ENCODE peak calls at places on chromosomes 3 and 15, in four cellular contexts. One of them, this sample, is unnamed.

GRCh38 chr3:77795013-77795412 is 755.1 kb downstream of the ROBO2 start:
- DNase-seq in HepG2: no peak
- DNase-seq in GM12878: no peak
- DNase-seq in K562: no peak
- DNase-seq in this sample: peak; percentile 54

GRCh38 chr15:68498076-68498475 is 66.1 kb upstream of the ITGA11 start:
- DNase-seq in HepG2: no peak
- DNase-seq in GM12878: no peak
- DNase-seq in K562: no peak
- DNase-seq in this sample: no peak

GRCh38 chr3:186983372-186984058 is 53.2 kb downstream of the ST6GAL1 start:
- DNase-seq in HepG2: no peak
- DNase-seq in GM12878: no peak
- DNase-seq in K562: no peak
- DNase-seq in this sample: no peak

GRCh38 chr3:97827741-97828471 is 6.1 kb downstream of the CRYBG3 start:
- DNase-seq in HepG2: no peak
- DNase-seq in GM12878: no peak
- DNase-seq in K562: no peak
- DNase-seq in this sample: no peak

GRCh38 chr15:54462511-54462913 is 484.3 kb downstream of the UNC13C start:
- DNase-seq in HepG2: no peak
- DNase-seq in GM12878: no peak
- DNase-seq in K562: no peak
- DNase-seq in this sample: no peak

GRCh38 chr3:190032924-190033323 is 87.8 kb downstream of the P3H2 start:
- DNase-seq in HepG2: no peak
- DNase-seq in GM12878: no peak
- DNase-seq in K562: no peak
- DNase-seq in this sample: peak; percentile 43

GRCh38 chr15:90113166-90113565 is 10.9 kb upstream of the IDH2 start:
- DNase-seq in HepG2: no peak
- DNase-seq in GM12878: no peak
- DNase-seq in K562: no peak
- DNase-seq in this sample: no peak

GRCh38 chr15:89187911-89188514 is 33.4 kb downstream of the RLBP1 start:
- DNase-seq in HepG2: no peak
- DNase-seq in GM12878: no peak
- DNase-seq in K562: no peak
- DNase-seq in this sample: no peak

GRCh38 chr15:25869696-25870095 is 6.6 kb upstream of the ATP10A start:
- DNase-seq in HepG2: no peak
- DNase-seq in GM12878: no peak
- DNase-seq in K562: no peak
- DNase-seq in this sample: no peak

GRCh38 chr15:59963925-59964324 is 40.2 kb upstream of the FOXB1 start:
- DNase-seq in HepG2: peak; percentile 4
- DNase-seq in GM12878: no peak
- DNase-seq in K562: no peak
- DNase-seq in this sample: no peak

GRCh38 chr3:15443826-15444524 is 16.6 kb downstream of the EAF1 start:
- DNase-seq in HepG2: no peak
- DNase-seq in GM12878: no peak
- DNase-seq in K562: no peak
- DNase-seq in this sample: no peak

GRCh38 chr15:55198706-55199105 is 2.0 kb upstream of the RSL24D1 start:
- DNase-seq in HepG2: no peak
- DNase-seq in GM12878: no peak
- DNase-seq in K562: no peak
- DNase-seq in this sample: no peak

GRCh38 chr15:68112711-68113110 is 58.6 kb downstream of the PIAS1 start:
- DNase-seq in HepG2: no peak
- DNase-seq in GM12878: no peak
- DNase-seq in K562: no peak
- DNase-seq in this sample: no peak

GRCh38 chr3:156561533-156561932 is 6.6 kb upstream of the SSR3 start:
- DNase-seq in HepG2: no peak
- DNase-seq in GM12878: no peak
- DNase-seq in K562: no peak
- DNase-seq in this sample: no peak

GRCh38 chr3:50260942-50261441 is 8.0 kb upstream of the SEMA3B start:
- DNase-seq in HepG2: no peak
- DNase-seq in GM12878: no peak
- DNase-seq in K562: no peak
- DNase-seq in this sample: no peak

GRCh38 chr3:129525341-129525968 is 3.0 kb upstream of the RHO start:
- DNase-seq in HepG2: no peak
- DNase-seq in GM12878: no peak
- DNase-seq in K562: no peak
- DNase-seq in this sample: no peak

GRCh38 chr15:64452988-64453688 is 7.2 kb upstream of the ZNF609 start:
- DNase-seq in HepG2: no peak
- DNase-seq in GM12878: no peak
- DNase-seq in K562: no peak
- DNase-seq in this sample: no peak

GRCh38 chr15:40957581-40958051 is 4.3 kb downstream of the CHAC1 start:
- DNase-seq in HepG2: no peak
- DNase-seq in GM12878: no peak
- DNase-seq in K562: no peak
- DNase-seq in this sample: no peak

GRCh38 chr3:44080507-44080906 is 161.2 kb upstream of the TOPAZ1 start:
- DNase-seq in HepG2: no peak
- DNase-seq in GM12878: no peak
- DNase-seq in K562: no peak
- DNase-seq in this sample: no peak

GRCh38 chr3:16132190-16132589 is 42.3 kb upstream of the GALNT15 start:
- DNase-seq in HepG2: no peak
- DNase-seq in GM12878: no peak
- DNase-seq in K562: no peak
- DNase-seq in this sample: no peak

GRCh38 chr3:197758512-197758911 is 8.8 kb downstream of the FYTTD1 start:
- DNase-seq in HepG2: no peak
- DNase-seq in GM12878: no peak
- DNase-seq in K562: no peak
- DNase-seq in this sample: no peak

GRCh38 chr3:4373669-4374068 is 70.5 kb downstream of the SETMAR start:
- DNase-seq in HepG2: no peak
- DNase-seq in GM12878: no peak
- DNase-seq in K562: no peak
- DNase-seq in this sample: no peak

GRCh38 chr15:88835119-88835518 is 31.9 kb downstream of the ACAN start:
- DNase-seq in HepG2: no peak
- DNase-seq in GM12878: no peak
- DNase-seq in K562: no peak
- DNase-seq in this sample: no peak

GRCh38 chr3:18237251-18238005 is 187.7 kb downstream of the SATB1 start:
- DNase-seq in HepG2: no peak
- DNase-seq in GM12878: no peak
- DNase-seq in K562: no peak
- DNase-seq in this sample: no peak

GRCh38 chr3:42371776-42372175 is 38.6 kb downstream of the LYZL4 start:
- DNase-seq in HepG2: no peak
- DNase-seq in GM12878: no peak
- DNase-seq in K562: no peak
- DNase-seq in this sample: no peak

GRCh38 chr15:59160880-59161593 is 45.6 kb upstream of the LDHAL6B start:
- DNase-seq in HepG2: peak; percentile 25
- DNase-seq in GM12878: no peak
- DNase-seq in K562: peak; percentile 63
- DNase-seq in this sample: peak; percentile 73

GRCh38 chr3:112793311-112794081 is 53.2 kb downstream of the CD200R1L start:
- DNase-seq in HepG2: no peak
- DNase-seq in GM12878: no peak
- DNase-seq in K562: no peak
- DNase-seq in this sample: no peak

GRCh38 chr3:51684971-51685751 is 14.1 kb downstream of the TEX264 start:
- DNase-seq in HepG2: no peak
- DNase-seq in GM12878: no peak
- DNase-seq in K562: peak; percentile 34
- DNase-seq in this sample: no peak

GRCh38 chr3:88061749-88062148 is 2.7 kb downstream of the ZNF654 start:
- DNase-seq in HepG2: no peak
- DNase-seq in GM12878: no peak
- DNase-seq in K562: no peak
- DNase-seq in this sample: no peak

GRCh38 chr15:59180946-59181345 is 25.7 kb upstream of the LDHAL6B start:
- DNase-seq in HepG2: no peak
- DNase-seq in GM12878: no peak
- DNase-seq in K562: no peak
- DNase-seq in this sample: no peak

GRCh38 chr3:40012381-40012780 is 203.0 kb downstream of the MYRIP start:
- DNase-seq in HepG2: no peak
- DNase-seq in GM12878: no peak
- DNase-seq in K562: no peak
- DNase-seq in this sample: no peak

GRCh38 chr3:186612721-186613636 is at the start of gene AHSG:
- DNase-seq in HepG2: peak; percentile 97
- DNase-seq in GM12878: no peak
- DNase-seq in K562: no peak
- DNase-seq in this sample: no peak

GRCh38 chr3:81558106-81558505 is 203.3 kb downstream of the GBE1 start:
- DNase-seq in HepG2: no peak
- DNase-seq in GM12878: no peak
- DNase-seq in K562: no peak
- DNase-seq in this sample: no peak

GRCh38 chr15:68228971-68229385 is 550 bp downstream of the CLN6 start:
- DNase-seq in HepG2: no peak
- DNase-seq in GM12878: no peak
- DNase-seq in K562: no peak
- DNase-seq in this sample: no peak

GRCh38 chr15:41870689-41871081 is 23.2 kb downstream of the SPTBN5 start:
- DNase-seq in HepG2: no peak
- DNase-seq in GM12878: no peak
- DNase-seq in K562: no peak
- DNase-seq in this sample: no peak

GRCh38 chr15:48427960-48428547 is 96.8 kb downstream of the DUT start:
- DNase-seq in HepG2: no peak
- DNase-seq in GM12878: no peak
- DNase-seq in K562: no peak
- DNase-seq in this sample: no peak

GRCh38 chr3:71487418-71487817 is 96.1 kb downstream of the FOXP1 start:
- DNase-seq in HepG2: no peak
- DNase-seq in GM12878: no peak
- DNase-seq in K562: no peak
- DNase-seq in this sample: no peak
- H3K4me1 ChIP-seq in HepG2: no peaks in the 10 kb centered on the region
- H3K4me1 ChIP-seq in GM12878: no peaks in the 10 kb centered on the region
- H3K4me1 ChIP-seq in K562: no peaks in the 10 kb centered on the region
- H3K4me1 ChIP-seq in this sample: no peaks in the 10 kb centered on the region

GRCh38 chr3:62436785-62437184 is 63.4 kb upstream of the FEZF2 start:
- DNase-seq in HepG2: no peak
- DNase-seq in GM12878: no peak
- DNase-seq in K562: no peak
- DNase-seq in this sample: no peak

GRCh38 chr3:62439176-62439813 is 65.9 kb upstream of the FEZF2 start:
- DNase-seq in HepG2: no peak
- DNase-seq in GM12878: no peak
- DNase-seq in K562: no peak
- DNase-seq in this sample: no peak

GRCh38 chr3:62445267-62445666 is 71.9 kb upstream of the FEZF2 start:
- DNase-seq in HepG2: peak; percentile 2
- DNase-seq in GM12878: peak; percentile 2
- DNase-seq in K562: no peak
- DNase-seq in this sample: no peak

GRCh38 chr3:62439978-62440377 is 66.6 kb upstream of the FEZF2 start:
- DNase-seq in HepG2: no peak
- DNase-seq in GM12878: no peak
- DNase-seq in K562: no peak
- DNase-seq in this sample: no peak
- TF ChIP-seq CBX5 in HepG2: no peak
- TF ChIP-seq CBX5 in GM12878: no peak
- TF ChIP-seq CBX5 in K562: no peak
- TF ChIP-seq CBX5 in this sample: no peak

GRCh38 chr3:66473181-66473580 is 27.6 kb downstream of the LRIG1 start:
- DNase-seq in HepG2: no peak
- DNase-seq in GM12878: no peak
- DNase-seq in K562: no peak
- DNase-seq in this sample: no peak
- TF ChIP-seq SRF in HepG2: no peak
- TF ChIP-seq SRF in GM12878: no peak
- TF ChIP-seq SRF in K562: no peak
- TF ChIP-seq SRF in this sample: no peak

DNA sequence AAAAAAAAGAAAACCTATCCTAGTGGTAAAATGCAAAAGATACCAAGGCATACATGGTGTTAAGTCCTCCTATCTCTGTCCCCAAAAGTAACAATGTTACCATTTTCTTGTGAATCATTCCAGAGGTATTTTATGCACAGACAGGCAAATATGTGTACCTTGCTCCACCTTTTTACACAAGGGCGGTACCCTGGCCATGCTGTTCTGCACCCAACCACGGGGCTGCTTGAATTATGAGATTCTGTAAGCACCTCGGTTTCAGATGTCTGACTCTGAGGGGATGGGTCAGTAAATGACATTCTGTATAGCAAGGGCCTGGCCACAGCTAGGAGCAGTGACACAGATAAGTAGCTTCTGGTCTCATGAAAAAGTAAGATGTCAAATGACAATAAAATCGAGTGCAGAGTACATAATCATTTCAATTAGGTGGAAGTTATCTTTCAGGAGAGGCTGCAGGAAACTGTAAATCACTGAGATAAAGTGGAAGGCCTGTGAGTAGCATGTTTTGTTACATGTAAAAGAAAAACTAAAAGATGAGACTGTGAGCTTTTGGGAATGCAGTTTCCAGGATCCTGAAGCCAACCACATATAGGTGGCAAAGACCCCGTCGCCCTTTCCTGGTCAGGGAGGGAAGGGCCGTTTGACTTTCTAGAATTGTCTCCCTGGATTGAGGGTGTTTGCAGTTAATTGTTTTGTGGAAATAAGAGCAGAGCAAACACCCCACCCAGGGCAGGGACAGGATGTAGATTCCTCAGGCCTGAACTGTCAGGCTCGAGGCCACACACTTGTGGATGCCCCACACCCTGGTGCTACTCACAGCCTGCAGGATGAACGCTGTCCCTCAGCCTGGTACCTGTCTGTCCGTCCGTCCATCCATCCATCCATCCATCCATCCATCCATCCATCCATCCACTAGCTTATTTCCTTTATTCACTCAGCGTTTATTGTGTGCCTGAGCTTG is 30.2 kb upstream of the FLNB start:
- DNase-seq in HepG2: peak; percentile 67
- DNase-seq in GM12878: no peak
- DNase-seq in K562: no peak
- DNase-seq in this sample: no peak
- H3K4me1 ChIP-seq in HepG2: peaks cover 73% of the 10 kb centered on the region
- H3K4me1 ChIP-seq in GM12878: peaks cover 19% of the 10 kb centered on the region
- H3K4me1 ChIP-seq in K562: peaks cover under 1% of the 10 kb centered on the region
- H3K4me1 ChIP-seq in this sample: no peaks in the 10 kb centered on the region

GRCh38 chr3:133058831-133059230 is 20.6 kb downstream of the TMEM108 start:
- DNase-seq in HepG2: no peak
- DNase-seq in GM12878: no peak
- DNase-seq in K562: no peak
- DNase-seq in this sample: no peak
- TF ChIP-seq CBX5 in HepG2: no peak
- TF ChIP-seq CBX5 in GM12878: no peak
- TF ChIP-seq CBX5 in K562: no peak
- TF ChIP-seq CBX5 in this sample: no peak

GRCh38 chr3:36663666-36664291 is 100.6 kb downstream of the DCLK3 start:
- DNase-seq in HepG2: no peak
- DNase-seq in GM12878: no peak
- DNase-seq in K562: no peak
- DNase-seq in this sample: no peak
- TF ChIP-seq SRF in HepG2: no peak
- TF ChIP-seq SRF in GM12878: no peak
- TF ChIP-seq SRF in K562: no peak
- TF ChIP-seq SRF in this sample: no peak

This sample was measured in H1.